ENCODE peak calls at places on chromosome 1, in five cellular contexts. B is HCT116, G is H1, I is HepG2, E is GM12878. K is an unnamed sample.

GRCh38 chr1:210900079-210900478 is 233.9 kb downstream of the KCNH1 start:
- DNase-seq in E (no peak), G (no peak), B (no peak), I (no peak), K (no peak)

GRCh38 chr1:59549903-59550302 is 253.0 kb downstream of the FGGY start:
- DNase-seq in E (no peak), B (no peak), G (no peak), I (peak; percentile 50), K (no peak)

GRCh38 chr1:72366473-72366872 is 84.1 kb upstream of the NEGR1 start:
- DNase-seq in I (peak; percentile 48), B (no peak), E (no peak), G (no peak), K (no peak)

GRCh38 chr1:31767225-31767624 is 3.1 kb upstream of the ADGRB2 start:
- DNase-seq in I (no peak), B (no peak), E (no peak), G (no peak), K (no peak)

GRCh38 chr1:67372136-67372535 is 58.1 kb downstream of the SERBP1 start:
- DNase-seq in I (no peak), G (no peak), E (no peak), B (no peak), K (no peak)

GRCh38 chr1:201258763-201259230 is 24.5 kb upstream of the PKP1 start:
- DNase-seq in B (no peak), E (no peak), G (peak; percentile 47), I (no peak), K (no peak)

GRCh38 chr1:31458287-31458896 is 45.4 kb downstream of the SERINC2 start:
- DNase-seq in E (no peak), B (no peak), G (no peak), I (no peak), K (no peak)

GRCh38 chr1:62076286-62076685 is 118.4 kb upstream of the L1TD1 start:
- DNase-seq in E (no peak), G (no peak), I (peak; percentile 46), B (peak; percentile 71), K (peak; percentile 27)

GRCh38 chr1:30763654-30764248 is 6.2 kb upstream of the LAPTM5 start:
- DNase-seq in I (no peak), B (no peak), E (no peak), G (no peak), K (no peak)

GRCh38 chr1:147651466-147651865 is 18.9 kb downstream of the ACP6 start:
- DNase-seq in B (no peak), G (no peak), E (no peak), I (no peak), K (no peak)

GRCh38 chr1:33928256-33928655 is 64.4 kb downstream of the HMGB4 start:
- DNase-seq in G (no peak), I (no peak), B (no peak), E (no peak), K (no peak)

GRCh38 chr1:242147096-242147976 is 148.4 kb upstream of the MAP1LC3C start:
- DNase-seq in I (no peak), E (no peak), B (no peak), G (no peak), K (no peak)

GRCh38 chr1:1899266-1899966 is 8.5 kb upstream of the GNB1 start:
- DNase-seq in G (no peak), I (peak; percentile 69), B (no peak), E (no peak), K (no peak)

GRCh38 chr1:2050482-2050792 is 226 bp downstream of the PRKCZ start:
- DNase-seq in I (no peak), G (no peak), E (no peak), B (no peak), K (no peak)

GRCh38 chr1:6913086-6913485 is 127.8 kb downstream of the CAMTA1 start:
- DNase-seq in B (no peak), I (no peak), E (no peak), G (no peak), K (no peak)

GRCh38 chr1:54273092-54273836 is 73.3 kb downstream of the MRPL37 start:
- DNase-seq in E (peak; percentile 19), G (peak; percentile 65), I (no peak), B (no peak), K (peak; percentile 84)

GRCh38 chr1:51576923-51577322 is 40.0 kb upstream of the OSBPL9 start:
- DNase-seq in E (no peak), I (no peak), G (no peak), B (no peak), K (no peak)

GRCh38 chr1:1433804-1434130 is 1.7 kb upstream of the VWA1 start:
- DNase-seq in G (no peak), E (no peak), B (peak; percentile 56), I (no peak), K (no peak)

GRCh38 chr1:193631306-193631705 is 444.9 kb upstream of the B3GALT2 start:
- DNase-seq in G (no peak), E (no peak), I (no peak), B (no peak), K (no peak)

DNA sequence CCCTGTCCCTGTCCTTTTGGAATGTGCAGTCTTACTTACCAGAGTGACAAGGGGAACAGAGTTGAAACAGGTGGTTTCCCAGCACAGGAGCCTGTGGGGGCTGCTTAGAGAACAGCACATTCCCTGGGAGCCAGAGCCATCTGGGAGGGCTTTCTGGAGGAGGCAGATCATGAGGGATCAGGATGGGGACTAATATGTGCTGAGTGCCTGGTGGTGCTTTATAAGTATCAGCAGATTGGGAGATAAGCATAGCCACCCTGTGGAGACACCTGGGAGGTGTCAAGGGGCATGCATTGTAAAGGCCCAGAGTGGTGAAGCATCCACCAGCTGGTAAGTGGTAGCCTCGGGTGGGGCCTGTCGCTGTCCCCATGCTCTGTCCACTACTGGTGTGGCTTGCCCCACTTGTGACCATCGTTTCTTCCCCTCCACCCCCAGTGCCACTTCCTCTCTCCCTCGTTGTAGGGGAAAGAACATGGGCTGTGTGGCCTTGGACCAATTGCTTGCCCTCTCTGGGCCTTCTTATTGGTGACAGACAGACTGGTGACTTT is 9.9 kb upstream of the PADI1 start:
- DNase-seq in B (no peak), E (no peak), G (peak; percentile 43), I (no peak), K (no peak)
- TF ChIP-seq SP1 in B (no peak), E (no peak), G (no peak), I (no peak), K (no peak)

GRCh38 chr1:109759513-109760334 is 4.0 kb downstream of the EPS8L3 start:
- DNase-seq in B (no peak), G (peak; percentile 35), E (no peak), I (no peak), K (no peak)

GRCh38 chr1:109760581-109761226 is 3.0 kb downstream of the EPS8L3 start:
- DNase-seq in I (no peak), E (no peak), G (peak; percentile 30), B (no peak), K (no peak)

GRCh38 chr1:109762821-109763645 is 690 bp downstream of the EPS8L3 start:
- DNase-seq in B (no peak), E (no peak), I (no peak), G (no peak), K (peak; percentile 54)

GRCh38 chr1:109762039-109762585 is 1.6 kb downstream of the EPS8L3 start:
- DNase-seq in G (no peak), B (no peak), I (no peak), E (no peak), K (no peak)

DNA sequence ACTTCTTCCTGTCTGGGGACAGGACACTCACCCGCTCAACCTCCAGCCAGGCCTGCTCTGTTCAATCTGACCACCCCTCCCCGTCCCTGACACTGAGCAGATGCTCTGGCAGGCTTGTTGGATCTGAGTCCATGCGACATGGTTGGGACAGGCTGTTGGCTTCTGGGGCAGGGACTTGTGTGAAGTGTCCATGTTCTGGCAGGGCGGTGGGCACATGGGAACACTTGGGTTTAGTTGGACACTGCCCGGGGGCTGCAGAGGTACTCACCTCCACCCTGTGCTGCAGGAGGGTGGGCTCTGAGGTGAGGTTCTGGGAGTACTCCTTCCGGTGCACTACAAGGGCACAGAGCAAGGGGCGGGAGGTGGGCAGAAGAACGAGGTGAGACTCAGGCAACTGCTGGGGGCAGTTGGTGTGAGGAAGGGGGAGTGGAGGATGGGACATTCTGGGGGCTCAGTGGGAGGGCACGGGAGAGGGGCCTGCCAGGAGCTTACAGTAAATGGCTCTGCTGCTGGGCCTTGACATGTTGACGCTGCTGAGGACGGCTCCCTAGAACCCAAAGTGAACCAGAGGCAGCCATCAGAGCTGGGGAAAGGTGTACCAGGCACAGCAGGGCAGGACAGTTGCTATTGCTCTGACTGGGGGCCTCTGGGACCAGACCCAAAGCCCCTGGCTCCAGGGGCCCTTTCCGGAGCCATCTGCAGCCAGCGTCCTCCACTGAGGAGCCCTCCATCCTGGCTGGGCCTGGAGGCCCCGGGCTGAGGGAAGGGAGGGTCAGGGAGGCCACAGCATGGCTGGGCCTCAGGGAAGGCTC is 2.3 kb downstream of the EPS8L3 start:
- DNase-seq in G (no peak), E (no peak), I (no peak), B (no peak), K (no peak)
- TF ChIP-seq ZNF274 in G (no peak), E (no peak), I (no peak), B (no peak), K (no peak)

GRCh38 chr1:84997667-84998600 is 1.0 kb upstream of the MCOLN2 start:
- DNase-seq in B (no peak), E (no peak), G (peak; percentile 70), I (no peak), K (no peak)
- TF ChIP-seq EZH2 in B (no peak), E (no peak), G (peak; percentile 91), I (no peak), K (no peak)

DNA sequence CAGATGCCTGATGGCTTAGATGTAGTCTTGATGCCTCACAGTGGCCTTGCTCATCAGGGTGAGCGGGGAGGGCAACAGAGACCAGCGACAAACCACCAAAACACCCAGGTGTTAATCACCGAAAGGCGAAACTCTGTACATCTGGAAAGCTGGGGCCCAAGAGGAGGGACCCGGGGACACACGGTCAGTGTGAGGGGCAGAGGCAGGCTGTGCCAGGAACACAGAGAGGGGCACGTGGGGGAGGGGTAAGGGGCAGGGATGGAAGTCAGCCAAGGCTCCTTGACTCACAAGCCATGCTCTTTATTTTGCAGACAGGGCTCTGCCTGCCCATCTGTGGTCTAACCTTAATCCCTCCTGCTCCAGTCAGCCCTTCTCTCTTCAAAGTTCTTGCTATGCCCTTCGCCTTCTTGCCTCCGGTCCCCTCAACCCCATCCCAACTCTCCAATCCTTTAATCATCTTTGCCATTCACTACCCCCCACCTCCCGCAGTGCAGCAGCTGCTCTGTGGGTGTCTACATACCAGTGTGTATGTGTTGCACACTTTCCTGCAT is 4.3 kb downstream of the MEF2D start:
- DNase-seq in G (no peak), E (no peak), I (no peak), B (no peak), K (no peak)
- TF ChIP-seq SP1 in G (no peak), E (no peak), I (no peak), B (no peak), K (no peak)

GRCh38 chr1:180070286-180070685 is 84.4 kb upstream of the QSOX1 start:
- DNase-seq in I (no peak), G (no peak), E (no peak), B (no peak), K (no peak)

GRCh38 chr1:180066150-180066549 is 88.5 kb upstream of the QSOX1 start:
- DNase-seq in E (no peak), I (no peak), G (no peak), B (no peak), K (no peak)

GRCh38 chr1:180071760-180072159 is 82.9 kb upstream of the QSOX1 start:
- DNase-seq in G (no peak), B (no peak), I (no peak), E (no peak), K (no peak)
- TF ChIP-seq ZNF274 in G (no peak), B (no peak), I (no peak), E (no peak), K (no peak)

K was measured in K562.